ENCODE peak calls at places on chromosomes 4 and X, in six cellular contexts. X, I, Z, N, V and A are unnamed samples.

GRCh38 chrX:115021121-115021520 is 3.7 kb upstream of the IL13RA2 start:
- DNase-seq in X (no peak), I (no peak), Z (no peak), N (no peak), V (no peak), A (no peak)

GRCh38 chrX:68506649-68507048 is 7.8 kb downstream of the YIPF6 start:
- DNase-seq in X (no peak), I (no peak), Z (no peak), N (no peak), V (no peak), A (no peak)

GRCh38 chr4:169070071-169070894 is 60.2 kb upstream of the CBR4 start:
- DNase-seq in X (no peak), I (no peak), Z (peak; percentile 97), N (peak; percentile 34), V (peak; percentile 67), A (peak; percentile 69)

GRCh38 chr4:149795256-149795655 is 20.4 kb downstream of the IQCM start:
- DNase-seq in X (no peak), I (no peak), Z (no peak), N (peak; percentile 23), V (no peak), A (no peak)

GRCh38 chr4:7342223-7342576 is 92.5 kb downstream of the PSAPL1 start:
- DNase-seq in X (no peak), I (no peak), Z (no peak), N (no peak), V (no peak), A (no peak)

GRCh38 chrX:83916525-83916924 is 55.6 kb downstream of the CYLC1 start:
- DNase-seq in X (peak; percentile 17), I (no peak), Z (peak; percentile 34), N (no peak), V (peak; percentile 2), A (no peak)

GRCh38 chrX:102833136-102833535 is 103.9 kb upstream of the RAB40AL start:
- DNase-seq in X (no peak), I (no peak), Z (peak; percentile 90), N (no peak), V (peak; percentile 4), A (no peak)

GRCh38 chr4:25089058-25089763 is 58.5 kb upstream of the LGI2 start:
- DNase-seq in X (no peak), I (no peak), Z (no peak), N (no peak), V (peak; percentile 16), A (no peak)

GRCh38 chr4:98470831-98471230 is 187.6 kb downstream of the TSPAN5 start:
- DNase-seq in X (no peak), I (no peak), Z (no peak), N (no peak), V (peak; percentile 66), A (no peak)

GRCh38 chrX:134501942-134502341 is 42.0 kb downstream of the HPRT1 start:
- DNase-seq in X (no peak), I (no peak), Z (no peak), N (no peak), V (no peak), A (no peak)

GRCh38 chr4:1855334-1856070 is 454 bp downstream of the LETM1 start:
- DNase-seq in X (no peak), I (no peak), Z (no peak), N (peak; percentile 43), V (peak; percentile 34), A (no peak)

GRCh38 chr4:105392858-105393257 is 81.0 kb downstream of the PPA2 start:
- DNase-seq in X (no peak), I (no peak), Z (no peak), N (no peak), V (no peak), A (no peak)

GRCh38 chr4:4845027-4845426 is 14.4 kb upstream of the MSX1 start:
- DNase-seq in X (no peak), I (no peak), Z (no peak), N (no peak), V (no peak), A (no peak)

GRCh38 chr4:8019396-8020365 is 80.0 kb upstream of the AFAP1 start:
- DNase-seq in X (no peak), I (no peak), Z (peak; percentile 78), N (no peak), V (no peak), A (no peak)

GRCh38 chr4:147590249-147590920 is 26.8 kb upstream of the TMEM184C start:
- DNase-seq in X (no peak), I (peak; percentile 45), Z (peak; percentile 75), N (peak; percentile 61), V (peak; percentile 55), A (no peak)

GRCh38 chrX:68462197-68462596 is 28.9 kb upstream of the OPHN1 start:
- DNase-seq in X (peak; percentile 36), I (no peak), Z (peak; percentile 1), N (no peak), V (no peak), A (no peak)

GRCh38 chrX:18076434-18076833 is 144.3 kb downstream of the BEND2 start:
- DNase-seq in X (no peak), I (no peak), Z (no peak), N (no peak), V (no peak), A (no peak)

GRCh38 chrX:53049127-53049517 is 533 bp downstream of the GPR173 start:
- DNase-seq in X (no peak), I (no peak), Z (no peak), N (no peak), V (no peak), A (no peak)

GRCh38 chr4:165605811-165606210 is 227.0 kb downstream of the CPE start:
- DNase-seq in X (no peak), I (no peak), Z (no peak), N (no peak), V (no peak), A (no peak)

GRCh38 chr4:130714006-130714405 is 1618.1 kb downstream of the C4orf33 start:
- DNase-seq in X (no peak), I (no peak), Z (no peak), N (no peak), V (no peak), A (no peak)

GRCh38 chrX:52341493-52341892 is 27.3 kb upstream of the XAGE2 start:
- DNase-seq in X (peak; percentile 1), I (no peak), Z (no peak), N (no peak), V (no peak), A (no peak)

GRCh38 chrX:41862562-41863184 is 60.7 kb downstream of the CASK start:
- DNase-seq in X (no peak), I (no peak), Z (peak; percentile 19), N (no peak), V (no peak), A (no peak)

GRCh38 chr4:163681208-163681821 is 186.8 kb downstream of the TMA16 start:
- DNase-seq in X (peak; percentile 27), I (no peak), Z (peak; percentile 63), N (no peak), V (no peak), A (no peak)

GRCh38 chrX:135985123-135985973 is at the start of gene SLC9A6:
- DNase-seq in X (peak; percentile 51), I (peak; percentile 47), Z (peak; percentile 69), N (peak; percentile 79), V (peak; percentile 38), A (peak; percentile 66)

GRCh38 chrX:129877401-129877800 is 28.6 kb upstream of the UTP14A start:
- DNase-seq in X (no peak), I (no peak), Z (no peak), N (no peak), V (no peak), A (no peak)